ENCODE peak calls at places on chromosomes 7 and 10, in seven cellular contexts. D, W, M, U, Z, O and B are unnamed samples.

GRCh38 chr7:47782022-47782421 is 166.2 kb downstream of the PKD1L1 start:
- DNase-seq in W (no peak), O (no peak), Z (no peak), M (no peak), D (no peak), U (no peak), B (no peak)

GRCh38 chr7:151063212-151063561 is 3.8 kb downstream of the SLC4A2 start:
- DNase-seq in Z (no peak), W (peak; percentile 71), O (no peak), U (no peak), M (peak; percentile 71), D (peak; percentile 52), B (no peak)

GRCh38 chr7:126723966-126724544 is 528.7 kb downstream of the GRM8 start:
- DNase-seq in O (no peak), D (no peak), U (no peak), M (no peak), W (no peak), Z (no peak), B (no peak)

GRCh38 chr7:131196808-131197207 is 130.9 kb upstream of the MKLN1 start:
- DNase-seq in Z (no peak), O (no peak), U (no peak), M (no peak), W (no peak), D (no peak), B (no peak)

GRCh38 chr10:111455776-111456426 is 379.1 kb downstream of the ADRA2A start:
- DNase-seq in U (no peak), Z (no peak), O (no peak), D (no peak), M (no peak), W (no peak), B (no peak)

GRCh38 chr10:47369251-47369894 is 14.7 kb downstream of the ZNF488 start:
- DNase-seq in D (no peak), U (no peak), Z (no peak), M (no peak), W (peak; percentile 35), O (peak; percentile 47), B (no peak)

GRCh38 chr10:114400091-114400490 is 4.2 kb downstream of the AFAP1L2 start:
- DNase-seq in W (no peak), Z (no peak), O (peak; percentile 50), U (peak; percentile 41), M (no peak), D (no peak), B (no peak)

GRCh38 chr10:30557884-30558283 is 71.7 kb downstream of the LYZL2 start:
- DNase-seq in O (no peak), D (peak; percentile 12), Z (no peak), M (no peak), U (no peak), W (no peak), B (no peak)

GRCh38 chr7:99267530-99268360 is 4.9 kb upstream of the MYH16 start:
- DNase-seq in W (no peak), U (no peak), Z (no peak), M (peak; percentile 79), O (peak; percentile 78), D (peak; percentile 92), B (no peak)

GRCh38 chr7:1321411-1322239 is 89.0 kb downstream of the UNCX start:
- DNase-seq in M (no peak), D (no peak), O (no peak), U (no peak), Z (no peak), W (peak; percentile 44), B (no peak)

GRCh38 chr7:135977742-135978066 is 545 bp upstream of the MTPN start:
- DNase-seq in M (no peak), U (no peak), D (no peak), W (no peak), Z (no peak), O (no peak), B (no peak)

GRCh38 chr7:135979674-135980660 is 2.8 kb upstream of the MTPN start:
- DNase-seq in M (no peak), Z (no peak), O (no peak), U (no peak), W (no peak), D (peak; percentile 33), B (no peak)

GRCh38 chr7:135978624-135979023 is 1.5 kb upstream of the MTPN start:
- DNase-seq in D (no peak), O (no peak), U (no peak), W (no peak), M (no peak), Z (no peak), B (no peak)

GRCh38 chr7:135981958-135982646 is 4.9 kb upstream of the MTPN start:
- DNase-seq in W (no peak), Z (no peak), U (no peak), M (peak; percentile 29), D (no peak), O (no peak), B (no peak)

GRCh38 chr7:135980665-135981180 is 3.6 kb upstream of the MTPN start:
- DNase-seq in U (no peak), Z (peak; percentile 29), W (no peak), D (peak; percentile 38), O (no peak), M (peak; percentile 58), B (peak; percentile 92)
- H3K27ac ChIP-seq in U (peak overlapping the region; percentile 60), Z (peak overlapping the region; percentile 80), W (peak overlapping the region; percentile 91), D (peak overlapping the region; percentile 72), O (peak overlapping the region; percentile 31), M (no peak overlapping the region), B (peak overlapping the region; percentile 81)

GRCh38 chr7:70884446-70884764 is 247.5 kb upstream of the GALNT17 start:
- DNase-seq in U (no peak), D (no peak), W (no peak), Z (no peak), O (no peak), M (no peak), B (no peak)
- H3K4me3 ChIP-seq in U (no peak overlapping the region), D (no peak overlapping the region), W (no peak overlapping the region), Z (no peak overlapping the region), O (no peak overlapping the region), M (no peak overlapping the region), B (no peak overlapping the region)

GRCh38 chr10:96987141-96987841 is 155.2 kb downstream of the LCOR start:
- DNase-seq in Z (no peak), D (no peak), O (no peak), M (no peak), W (no peak), U (no peak), B (no peak)
- H3K4me1 ChIP-seq in Z (no peaks in the 10 kb centered on the region), D (peaks cover 10% of the 10 kb centered on the region), O (peaks cover 25% of the 10 kb centered on the region), M (no peaks in the 10 kb centered on the region), W (peaks cover 14% of the 10 kb centered on the region), U (peaks cover 16% of the 10 kb centered on the region), B (no peaks in the 10 kb centered on the region)

GRCh38 chr10:5457741-5458140 is 41.6 kb downstream of the CALML5 start:
- DNase-seq in Z (no peak), O (no peak), M (no peak), U (no peak), D (no peak), W (no peak), B (no peak)
- H3K27ac ChIP-seq in Z (no peak overlapping the region), O (no peak overlapping the region), M (peak overlapping the region; percentile 43), U (no peak overlapping the region), D (no peak overlapping the region), W (no peak overlapping the region), B (no peak overlapping the region)

DNA sequence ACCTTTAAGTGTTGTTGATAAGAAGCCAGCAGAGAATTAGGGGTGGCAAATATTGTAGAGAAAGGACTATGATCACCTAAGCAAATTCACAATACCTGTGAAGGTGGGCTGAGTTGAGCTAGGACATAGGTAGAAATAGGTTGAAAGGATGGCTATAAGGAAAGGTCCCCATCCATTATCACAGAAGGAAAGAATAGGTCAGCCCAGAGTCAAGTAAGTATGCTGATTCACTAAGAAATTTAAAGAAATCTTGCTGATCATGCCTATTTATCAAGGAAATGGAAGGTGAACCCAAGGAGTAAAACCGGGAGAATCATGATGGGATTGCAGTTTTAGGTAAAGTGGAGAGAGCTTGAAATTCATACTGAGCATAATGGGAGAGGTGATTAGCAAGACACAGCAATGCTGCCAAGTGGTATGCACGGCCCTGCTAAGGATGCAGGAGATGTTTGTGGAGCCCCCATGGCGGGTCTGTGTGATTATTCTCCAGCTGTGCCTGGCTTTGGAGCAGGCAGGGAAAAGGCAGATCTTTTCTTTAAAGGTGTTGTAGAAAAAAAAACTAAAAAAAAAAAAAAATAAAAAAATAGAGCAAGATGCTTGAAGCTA is 399.4 kb downstream of the PLXDC2 start:
- DNase-seq in O (no peak), D (no peak), W (no peak), M (no peak), Z (no peak), U (no peak), B (no peak)
- H3K4me3 ChIP-seq in O (no peak overlapping the region), D (no peak overlapping the region), W (no peak overlapping the region), M (no peak overlapping the region), Z (no peak overlapping the region), U (no peak overlapping the region), B (no peak overlapping the region)

GRCh38 chr7:132450188-132450587 is 126.1 kb downstream of the PLXNA4 start:
- DNase-seq in W (no peak), O (no peak), D (no peak), Z (no peak), M (no peak), U (no peak), B (no peak)

GRCh38 chr7:132450706-132451105 is 125.6 kb downstream of the PLXNA4 start:
- DNase-seq in O (no peak), W (no peak), Z (no peak), D (no peak), M (no peak), U (no peak), B (no peak)

GRCh38 chr7:132455306-132455705 is 121.0 kb downstream of the PLXNA4 start:
- DNase-seq in M (no peak), D (no peak), O (no peak), Z (no peak), W (no peak), U (no peak), B (no peak)

GRCh38 chr7:132453825-132454224 is 122.4 kb downstream of the PLXNA4 start:
- DNase-seq in W (no peak), Z (no peak), D (no peak), O (no peak), U (no peak), M (no peak), B (no peak)

DNA sequence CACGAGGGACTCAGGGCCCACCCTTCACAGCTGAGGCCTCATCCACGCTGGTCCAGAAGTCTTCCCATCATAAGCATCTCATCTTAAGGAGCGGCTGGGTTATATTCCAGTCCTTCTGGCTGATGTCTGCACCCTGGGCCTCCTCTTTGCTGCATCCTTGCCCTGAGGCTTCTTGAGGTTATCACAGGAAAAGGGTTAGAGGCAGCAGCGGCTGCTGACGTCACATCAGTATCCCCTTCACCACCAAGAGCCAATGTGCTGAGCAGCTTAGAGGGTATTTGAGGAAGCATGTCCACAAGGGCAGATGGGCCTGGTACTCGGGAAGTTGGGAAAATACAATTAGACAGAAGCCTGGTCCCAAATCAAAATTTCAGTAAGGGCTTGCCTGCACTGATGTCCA is 125.1 kb downstream of the PLXNA4 start:
- DNase-seq in O (no peak), D (no peak), Z (no peak), M (no peak), W (no peak), U (no peak), B (no peak)
- H3K4me1 ChIP-seq in O (no peaks in the 10 kb centered on the region), D (no peaks in the 10 kb centered on the region), Z (no peaks in the 10 kb centered on the region), M (no peaks in the 10 kb centered on the region), W (no peaks in the 10 kb centered on the region), U (peaks cover 18% of the 10 kb centered on the region), B (no peaks in the 10 kb centered on the region)